ENCODE peak calls at places on chromosome 1, in ten cellular contexts. V, Y, A, E, L, K, F, O, N and S are unnamed samples.

GRCh38 chr1:180182721-180183311 is 28.1 kb downstream of the QSOX1 start:
- DNase-seq in A (no peak), N (no peak), L (no peak), V (no peak), E (no peak), F (no peak), O (no peak), K (no peak), Y (no peak), S (no peak)

GRCh38 chr1:162055062-162055461 is 14.4 kb upstream of the NOS1AP start:
- DNase-seq in K (no peak), F (peak), A (peak), V (peak), O (peak), Y (no peak), N (peak), E (peak), L (no peak), S (peak)

GRCh38 chr1:21297975-21298374 is 7.7 kb upstream of the ECE1 start:
- DNase-seq in N (no peak), V (peak), L (no peak), F (no peak), Y (no peak), A (no peak), O (no peak), K (no peak), E (peak), S (no peak)

GRCh38 chr1:227225715-227226346 is 92.5 kb downstream of the CDC42BPA start:
- DNase-seq in O (no peak), A (peak), L (no peak), Y (no peak), V (peak), F (peak), K (no peak), E (peak), N (peak), S (peak)

GRCh38 chr1:55039342-55040082 is at the start of gene PCSK9:
- DNase-seq in O (peak), K (no peak), V (peak), N (peak), F (no peak), L (no peak), A (peak), E (peak), Y (no peak), S (peak)

GRCh38 chr1:53902235-53902920 is 8.4 kb downstream of the DIO1 start:
- DNase-seq in Y (no peak), O (no peak), F (no peak), V (no peak), E (no peak), A (no peak), L (no peak), N (no peak), K (no peak), S (no peak)

GRCh38 chr1:40802078-40803075 is 18.8 kb downstream of the KCNQ4 start:
- DNase-seq in A (peak), N (peak), K (peak), L (peak), F (peak), Y (no peak), V (peak), O (peak), E (peak), S (peak)

GRCh38 chr1:116168277-116169032 is 57.3 kb downstream of the MAB21L3 start:
- DNase-seq in N (no peak), F (peak), Y (no peak), A (no peak), K (peak), L (peak), O (peak), E (peak), V (peak), S (peak)

GRCh38 chr1:36856126-36856525 is 178.2 kb downstream of the GRIK3 start:
- DNase-seq in F (no peak), Y (no peak), O (no peak), K (peak), V (no peak), A (no peak), L (no peak), N (no peak), E (no peak), S (peak)

GRCh38 chr1:13583592-13583963 is at the start of gene PDPN:
- DNase-seq in V (peak), F (no peak), A (no peak), O (peak), K (no peak), N (no peak), L (no peak), Y (no peak), E (peak), S (no peak)

GRCh38 chr1:24189528-24189927 is 2.4 kb upstream of the IFNLR1 start:
- DNase-seq in L (peak), V (no peak), E (no peak), K (peak), O (no peak), A (no peak), F (no peak), N (no peak), Y (peak), S (no peak)

GRCh38 chr1:76843821-76844448 is 23.3 kb upstream of the ST6GALNAC5 start:
- DNase-seq in O (no peak), V (no peak), L (no peak), F (no peak), K (no peak), Y (no peak), N (no peak), E (no peak), A (no peak), S (no peak)

GRCh38 chr1:53112271-53112774 is 30.1 kb downstream of the SLC1A7 start:
- DNase-seq in F (peak), L (no peak), K (no peak), E (peak), A (peak), O (no peak), N (no peak), Y (no peak), V (peak), S (no peak)

GRCh38 chr1:230632273-230632873 is 9.9 kb upstream of the COG2 start:
- DNase-seq in F (peak), N (peak), V (peak), K (peak), Y (no peak), E (peak), A (peak), O (peak), L (peak), S (peak)

GRCh38 chr1:50027794-50028193 is 4.0 kb upstream of the AGBL4 start:
- DNase-seq in O (no peak), K (no peak), Y (no peak), N (no peak), E (no peak), F (no peak), A (no peak), V (no peak), L (no peak), S (no peak)

GRCh38 chr1:32886012-32886827 is at the start of gene HPCA:
- DNase-seq in K (no peak), L (peak), O (peak), V (peak), E (peak), F (peak), Y (no peak), A (peak), N (no peak), S (peak)

GRCh38 chr1:212566522-212567479 is 41.8 kb upstream of the ATF3 start:
- DNase-seq in K (peak), L (peak), A (peak), O (peak), N (peak), E (peak), Y (peak), V (peak), F (peak), S (peak)

GRCh38 chr1:226405411-226405988 is 2.4 kb downstream of the PARP1 start:
- DNase-seq in O (no peak), V (no peak), L (peak), A (no peak), N (no peak), Y (no peak), K (peak), F (no peak), E (no peak), S (no peak)

GRCh38 chr1:43706598-43707190 is 642 bp upstream of the ST3GAL3 start:
- DNase-seq in N (no peak), F (no peak), V (peak), Y (no peak), L (peak), K (peak), E (peak), O (peak), A (peak), S (no peak)

GRCh38 chr1:167789501-167789900 is 67.7 kb downstream of the MPZL1 start:
- DNase-seq in E (no peak), F (peak), A (peak), N (no peak), K (no peak), V (peak), Y (no peak), O (no peak), L (no peak), S (no peak)

GRCh38 chr1:227459326-227459841 is 104.0 kb upstream of the ZNF678 start:
- DNase-seq in V (peak), F (no peak), K (no peak), O (no peak), A (no peak), E (no peak), N (no peak), Y (no peak), L (no peak), S (no peak)

GRCh38 chr1:50917128-50917795 is 42.8 kb downstream of the FAF1 start:
- DNase-seq in L (no peak), O (no peak), E (no peak), N (no peak), K (peak), A (no peak), V (no peak), F (no peak), Y (peak), S (no peak)

GRCh38 chr1:17744666-17745563 is 10.2 kb upstream of the ACTL8 start:
- DNase-seq in Y (no peak), A (no peak), V (no peak), F (no peak), N (no peak), E (no peak), L (no peak), O (no peak), K (no peak), S (no peak)

GRCh38 chr1:181258971-181259745 is 170.7 kb downstream of the IER5 start:
- DNase-seq in K (no peak), Y (no peak), A (no peak), F (no peak), V (no peak), O (no peak), E (no peak), L (no peak), N (no peak), S (no peak)

GRCh38 chr1:54404939-54405880 is 984 bp downstream of the SSBP3 start:
- DNase-seq in N (no peak), L (no peak), O (peak), K (no peak), E (no peak), F (no peak), V (peak), Y (no peak), A (peak), S (no peak)

GRCh38 chr1:229271448-229272120 is 673 bp downstream of the RAB4A start:
- DNase-seq in E (peak), Y (no peak), K (peak), L (peak), N (no peak), V (peak), A (peak), O (peak), F (peak), S (no peak)

GRCh38 chr1:30743584-30744059 is 14.0 kb downstream of the LAPTM5 start:
- DNase-seq in O (no peak), L (peak), V (no peak), N (no peak), Y (peak), F (no peak), K (peak), A (no peak), E (no peak), S (no peak)

GRCh38 chr1:181587870-181588438 is 104.6 kb downstream of the CACNA1E start:
- DNase-seq in L (no peak), A (no peak), K (no peak), V (peak), E (no peak), N (no peak), Y (no peak), F (no peak), O (no peak), S (no peak)

GRCh38 chr1:202671388-202671787 is 38.9 kb downstream of the SYT2 start:
- DNase-seq in N (no peak), F (no peak), K (no peak), A (peak), O (no peak), V (peak), Y (no peak), L (no peak), E (no peak), S (peak)

GRCh38 chr1:53334312-53334711 is 6.4 kb upstream of the LRP8 start:
- DNase-seq in L (no peak), Y (no peak), N (no peak), O (no peak), K (no peak), A (no peak), F (no peak), V (no peak), E (no peak), S (no peak)

GRCh38 chr1:151485685-151486255 is 25.4 kb upstream of the CGN start:
- DNase-seq in N (no peak), K (no peak), Y (no peak), V (no peak), L (no peak), O (no peak), F (peak), A (no peak), E (peak), S (no peak)

GRCh38 chr1:160548183-160548582 is 25.1 kb upstream of the SLAMF6 start:
- DNase-seq in A (no peak), V (no peak), E (no peak), K (no peak), N (no peak), Y (peak), O (no peak), F (no peak), L (peak), S (no peak)

GRCh38 chr1:74286414-74286813 is 51.2 kb downstream of the TNNI3K start:
- DNase-seq in O (no peak), F (no peak), L (no peak), K (no peak), V (no peak), E (no peak), Y (no peak), A (no peak), N (no peak), S (no peak)

GRCh38 chr1:179017383-179018326 is 8.0 kb upstream of the FAM20B start:
- DNase-seq in O (peak), A (peak), N (no peak), Y (no peak), V (peak), K (no peak), F (no peak), L (no peak), E (peak), S (peak)

GRCh38 chr1:179025125-179025974 is at the start of gene FAM20B:
- DNase-seq in N (peak), Y (peak), A (peak), O (peak), F (peak), K (peak), V (peak), E (peak), L (peak), S (peak)

GRCh38 chr1:179023946-179024345 is 1.7 kb upstream of the FAM20B start:
- DNase-seq in N (no peak), Y (no peak), V (no peak), E (no peak), L (no peak), O (no peak), F (no peak), A (no peak), K (no peak), S (no peak)

GRCh38 chr1:179025975-179026812 is 500 bp downstream of the FAM20B start:
- DNase-seq in K (peak), E (peak), V (peak), F (no peak), A (peak), Y (no peak), O (peak), N (peak), L (peak), S (peak)

DNA sequence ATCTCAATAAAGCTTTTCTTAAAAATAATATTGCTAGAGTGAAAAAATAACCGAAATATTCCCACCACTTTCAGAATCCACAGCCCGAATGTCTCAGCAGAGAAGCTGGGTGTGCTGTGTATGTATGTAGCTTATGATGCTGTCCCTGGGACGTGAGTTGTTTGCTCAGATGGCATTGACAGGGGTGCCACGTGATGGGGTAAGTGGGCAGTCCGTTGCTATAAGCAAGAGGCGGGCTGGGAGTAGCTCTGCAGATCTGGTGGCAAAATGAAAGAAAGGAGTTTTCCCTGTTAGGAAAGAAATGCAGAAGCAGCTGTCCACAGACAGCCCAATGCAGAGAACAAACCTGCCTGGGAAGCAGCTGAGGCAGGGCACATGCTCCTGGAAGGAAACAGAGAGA is 3.8 kb upstream of the FAM20B start:
- DNase-seq in A (no peak), F (peak), K (no peak), V (peak), Y (no peak), O (no peak), L (no peak), E (peak), N (no peak), S (no peak)
- H3K4me3 ChIP-seq in A (no peak), F (peak), K (no peak), V (no peak), Y (no peak), O (no peak), L (no peak), E (peak), N (no peak), S (no peak)

DNA sequence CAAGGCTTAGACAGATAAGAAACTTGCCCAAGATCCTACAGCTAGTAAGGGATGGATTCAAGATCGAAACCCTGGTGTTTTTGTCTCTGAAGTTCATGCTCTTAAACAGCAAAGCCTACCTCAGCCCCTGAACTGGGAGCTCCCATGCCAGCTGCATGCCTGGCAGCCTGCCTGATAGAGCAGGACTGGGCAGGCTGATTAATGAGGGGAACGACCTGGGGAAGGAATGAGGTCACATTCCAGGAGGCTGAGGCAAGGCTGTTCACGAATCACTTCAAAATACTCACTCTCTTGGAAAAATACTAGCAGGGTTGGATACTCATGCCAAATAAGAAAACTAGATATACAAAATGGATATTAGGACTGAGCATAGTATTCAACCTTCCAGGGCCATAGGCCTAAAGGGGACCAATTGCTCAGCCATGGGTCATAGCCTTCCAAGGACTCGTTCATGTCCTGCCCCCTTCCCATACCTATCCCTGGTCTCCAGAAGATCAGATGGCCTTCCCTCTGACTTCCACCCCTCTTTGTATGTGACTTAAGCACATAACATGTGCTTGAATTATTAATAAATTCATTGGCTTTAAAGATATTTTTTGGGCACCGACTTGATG is 15.6 kb upstream of the TACSTD2 start:
- DNase-seq in F (peak), V (peak), N (no peak), A (peak), O (peak), L (no peak), E (peak), Y (no peak), K (no peak), S (peak)
- H2AFZ ChIP-seq in F (peak), V (no peak), N (peak), A (no peak), O (no peak), L (no peak), E (no peak), Y (no peak), K (no peak), S (no peak)

GRCh38 chr1:86377341-86377740 is 18.8 kb downstream of the ODF2L start:
- DNase-seq in L (no peak), Y (no peak), V (no peak), F (no peak), O (no peak), K (peak), E (no peak), N (no peak), A (no peak), S (no peak)
- H3K4me3 ChIP-seq in L (no peak), Y (no peak), V (no peak), F (no peak), O (no peak), K (no peak), E (no peak), N (no peak), A (no peak), S (no peak)

GRCh38 chr1:166080965-166081870 is 85.6 kb downstream of the FAM78B start:
- DNase-seq in O (no peak), L (no peak), Y (no peak), V (peak), K (no peak), A (no peak), E (no peak), F (no peak), N (no peak), S (no peak)
- H2AFZ ChIP-seq in O (no peak), L (no peak), Y (no peak), V (no peak), K (no peak), A (no peak), E (no peak), F (no peak), N (no peak), S (no peak)

GRCh38 chr1:206556047-206556747 is 48.9 kb downstream of the RASSF5 start:
- DNase-seq in L (no peak), F (no peak), K (no peak), N (no peak), V (no peak), O (no peak), A (peak), Y (no peak), E (no peak), S (no peak)
- H3K4me3 ChIP-seq in L (peak), F (no peak), K (peak), N (peak), V (no peak), O (no peak), A (peak), Y (peak), E (no peak), S (peak)

GRCh38 chr1:110212165-110213142 is 2.3 kb downstream of the KCNC4 start:
- DNase-seq in K (peak), V (peak), N (no peak), A (no peak), O (peak), L (no peak), F (no peak), Y (no peak), E (no peak), S (no peak)
- H2AFZ ChIP-seq in K (no peak), V (no peak), N (no peak), A (no peak), O (no peak), L (no peak), F (no peak), Y (no peak), E (no peak), S (no peak)

GRCh38 chr1:2266301-2266967 is 38.3 kb downstream of the SKI start:
- DNase-seq in K (no peak), Y (no peak), F (no peak), E (no peak), O (no peak), L (no peak), N (no peak), V (peak), A (no peak), S (no peak)
- H3K4me3 ChIP-seq in K (no peak), Y (no peak), F (no peak), E (no peak), O (no peak), L (no peak), N (no peak), V (peak), A (no peak), S (no peak)

GRCh38 chr1:44785501-44786137 is 2.4 kb downstream of the BEST4 start:
- DNase-seq in K (no peak), A (no peak), F (no peak), L (no peak), Y (no peak), E (no peak), O (no peak), V (no peak), N (no peak), S (no peak)
- H2AFZ ChIP-seq in K (peak), A (no peak), F (peak), L (peak), Y (peak), E (no peak), O (no peak), V (peak), N (peak), S (peak)

GRCh38 chr1:3111616-3112021 is 42.6 kb downstream of the PRDM16 start:
- DNase-seq in N (no peak), F (no peak), L (no peak), V (no peak), Y (no peak), K (no peak), E (no peak), A (no peak), O (no peak), S (no peak)
- H3K4me3 ChIP-seq in N (no peak), F (no peak), L (no peak), V (no peak), Y (no peak), K (no peak), E (no peak), A (no peak), O (no peak), S (no peak)